ENCODE peak calls at places on chromosome 10, in six cellular contexts. Q is chondrocyte, V is fibroblast of the aortic adventitia, N is AG20443, D is EL, E is neural crest cell. F is an unnamed sample.

GRCh38 chr10:116143673-116144072 is 129.3 kb downstream of the GFRA1 start:
- DNase-seq in V (no peak), Q (no peak), N (no peak), E (no peak), D (no peak), F (no peak)

GRCh38 chr10:44998146-44998631 is 2.5 kb upstream of the ZNF22 start:
- DNase-seq in N (no peak), V (peak), D (no peak), E (no peak), Q (no peak), F (no peak)

GRCh38 chr10:12177642-12178041 is 18.0 kb downstream of the NUDT5 start:
- DNase-seq in V (no peak), E (no peak), Q (no peak), D (peak), N (no peak), F (peak)

GRCh38 chr10:82668266-82668665 is 793.3 kb downstream of the NRG3 start:
- DNase-seq in Q (no peak), N (no peak), V (peak), D (no peak), E (no peak), F (no peak)

GRCh38 chr10:29585488-29585976 is 49.2 kb downstream of the SVIL start:
- DNase-seq in D (no peak), E (no peak), N (peak), Q (peak), V (no peak), F (peak)

GRCh38 chr10:111281516-111281915 is 204.7 kb downstream of the ADRA2A start:
- DNase-seq in N (peak), V (peak), E (no peak), D (peak), Q (no peak), F (peak)

GRCh38 chr10:128435811-128436210 is 309.6 kb upstream of the MKI67 start:
- DNase-seq in E (no peak), D (no peak), Q (no peak), V (no peak), N (no peak), F (no peak)

GRCh38 chr10:70677016-70677415 is 4.7 kb downstream of the ADAMTS14 start:
- DNase-seq in Q (peak), D (no peak), V (no peak), E (no peak), N (no peak), F (no peak)

GRCh38 chr10:63173468-63174227 is 40.5 kb downstream of the NRBF2 start:
- DNase-seq in D (no peak), E (no peak), V (no peak), N (no peak), Q (no peak), F (no peak)

GRCh38 chr10:23437987-23438546 is 808 bp upstream of the OTUD1 start:
- DNase-seq in Q (no peak), N (no peak), D (no peak), V (no peak), E (no peak), F (no peak)

GRCh38 chr10:47371629-47372485 is 12.2 kb downstream of the ZNF488 start:
- DNase-seq in E (no peak), V (no peak), N (no peak), D (no peak), Q (peak), F (no peak)

GRCh38 chr10:130354976-130355795 is 219.0 kb downstream of the GLRX3 start:
- DNase-seq in E (no peak), D (no peak), Q (peak), V (no peak), N (no peak), F (no peak)

GRCh38 chr10:85420501-85421191 is 945.9 kb downstream of the GRID1 start:
- DNase-seq in E (no peak), Q (no peak), V (no peak), N (no peak), D (no peak), F (no peak)

GRCh38 chr10:105774351-105774750 is 1133.3 kb downstream of the SORCS3 start:
- DNase-seq in N (no peak), E (no peak), V (no peak), D (no peak), Q (no peak), F (no peak)

GRCh38 chr10:33421789-33422188 is 87.3 kb upstream of the NRP1 start:
- DNase-seq in Q (no peak), D (peak), V (peak), E (no peak), N (peak), F (peak)

GRCh38 chr10:9238041-9238440 is 1183.6 kb downstream of the GATA3 start:
- DNase-seq in V (no peak), E (no peak), N (no peak), Q (no peak), D (no peak), F (no peak)

GRCh38 chr10:97633921-97634320 is 621 bp upstream of the MORN4 start:
- DNase-seq in Q (no peak), D (peak), V (no peak), N (no peak), E (peak), F (peak)

GRCh38 chr10:49184642-49185111 is 3.5 kb downstream of the TMEM273 start:
- DNase-seq in N (no peak), V (no peak), D (no peak), Q (no peak), E (no peak), F (no peak)

GRCh38 chr10:8183241-8183704 is 128.8 kb downstream of the GATA3 start:
- DNase-seq in N (no peak), E (no peak), V (peak), D (no peak), Q (no peak), F (no peak)

GRCh38 chr10:10605551-10606081 is 412.1 kb upstream of the CELF2 start:
- DNase-seq in N (peak), V (peak), E (no peak), D (peak), Q (no peak), F (peak)

GRCh38 chr10:5775705-5776104 is 37.5 kb downstream of the GDI2 start:
- DNase-seq in E (no peak), Q (no peak), V (no peak), D (no peak), N (no peak), F (no peak)